ENCODE peak calls at places on chromosomes 11 and 22, in seven cellular contexts. X is NCI-H1694, N is nucleus accumbens, A is T-helper 1 cell, V is NCI-H1436, Q is HS-5, Y is NAMALWA. S is an unnamed sample.

GRCh38 chr11:65206901-65207300 is 25.2 kb downstream of the CAPN1 start:
- DNase-seq in X (no peak), N (no peak), A (no peak), V (no peak), Q (no peak), Y (no peak), S (no peak)

GRCh38 chr22:48423481-48423901 is 1404.2 kb downstream of the BRD1 start:
- DNase-seq in X (no peak), N (no peak), A (no peak), V (no peak), Q (no peak), Y (no peak), S (no peak)

GRCh38 chr11:34027516-34028406 is 23.8 kb upstream of the CAPRIN1 start:
- DNase-seq in X (no peak), N (no peak), A (no peak), V (no peak), Q (no peak), Y (no peak), S (no peak)

GRCh38 chr11:91860661-91861060 is 364.0 kb upstream of the FAT3 start:
- DNase-seq in X (no peak), N (no peak), A (no peak), V (no peak), Q (no peak), Y (no peak), S (no peak)

GRCh38 chr11:107218123-107219084 is 200.1 kb upstream of the GUCY1A2 start:
- DNase-seq in X (no peak), N (no peak), A (no peak), V (no peak), Q (no peak), Y (no peak), S (no peak)

GRCh38 chr11:37642321-37642720 is 1044.3 kb upstream of the RAG2 start:
- DNase-seq in X (no peak), N (no peak), A (no peak), V (no peak), Q (no peak), Y (no peak), S (no peak)

GRCh38 chr11:9947231-9947864 is 283.5 kb downstream of the SWAP70 start:
- DNase-seq in X (no peak), N (no peak), A (no peak), V (no peak), Q (no peak), Y (peak), S (no peak)

GRCh38 chr22:27610863-27611786 is 190.4 kb downstream of the MN1 start:
- DNase-seq in X (no peak), N (no peak), A (no peak), V (no peak), Q (no peak), Y (no peak), S (no peak)

GRCh38 chr11:115334932-115335788 is 169.1 kb downstream of the CADM1 start:
- DNase-seq in X (peak), N (no peak), A (no peak), V (no peak), Q (no peak), Y (peak), S (no peak)

GRCh38 chr11:134792044-134792443 is 380.0 kb upstream of the B3GAT1 start:
- DNase-seq in X (peak), N (no peak), A (no peak), V (no peak), Q (no peak), Y (no peak), S (no peak)

GRCh38 chr11:107259826-107260225 is 197.8 kb downstream of the CWF19L2 start:
- DNase-seq in X (no peak), N (peak), A (no peak), V (no peak), Q (no peak), Y (no peak), S (no peak)

GRCh38 chr11:66151273-66151672 is 81.2 kb downstream of the PACS1 start:
- DNase-seq in X (no peak), N (no peak), A (no peak), V (peak), Q (no peak), Y (no peak), S (no peak)

GRCh38 chr11:12845739-12846358 is 163.3 kb upstream of the RASSF10 start:
- DNase-seq in X (peak), N (peak), A (no peak), V (peak), Q (no peak), Y (no peak), S (no peak)

GRCh38 chr11:16739326-16739875 is 954 bp downstream of the C11orf58 start:
- DNase-seq in X (no peak), N (peak), A (no peak), V (no peak), Q (peak), Y (peak), S (no peak)

GRCh38 chr11:78465169-78465942 is 47.7 kb upstream of the GAB2 start:
- DNase-seq in X (no peak), N (no peak), A (no peak), V (no peak), Q (no peak), Y (peak), S (no peak)

GRCh38 chr11:116694815-116695590 is 77.8 kb downstream of the BUD13 start:
- DNase-seq in X (no peak), N (no peak), A (no peak), V (no peak), Q (no peak), Y (no peak), S (peak)

GRCh38 chr11:24496728-24497396 is at the start of gene LUZP2:
- DNase-seq in X (no peak), N (peak), A (no peak), V (no peak), Q (no peak), Y (no peak), S (peak)

GRCh38 chr11:73404048-73404447 is 27.8 kb downstream of the RELT start:
- DNase-seq in X (no peak), N (peak), A (no peak), V (no peak), Q (no peak), Y (no peak), S (peak)

GRCh38 chr11:6320411-6321207 is at the start of gene CAVIN3:
- DNase-seq in X (no peak), N (no peak), A (no peak), V (no peak), Q (peak), Y (no peak), S (peak)

GRCh38 chr11:59106363-59107336 is at the start of gene FAM111B:
- DNase-seq in X (peak), N (peak), A (peak), V (peak), Q (peak), Y (peak), S (peak)

GRCh38 chr11:19389787-19390303 is 149.1 kb upstream of the E2F8 start:
- DNase-seq in X (no peak), N (no peak), A (no peak), V (no peak), Q (no peak), Y (no peak), S (peak)

GRCh38 chr22:47196881-47197701 is 434.6 kb downstream of the TBC1D22A start:
- DNase-seq in X (no peak), N (no peak), A (no peak), V (no peak), Q (no peak), Y (no peak), S (no peak)

GRCh38 chr11:118544647-118545010 is 13.6 kb downstream of the TMEM25 start:
- DNase-seq in X (no peak), N (no peak), A (no peak), V (no peak), Q (no peak), Y (no peak), S (no peak)

GRCh38 chr22:38733329-38734202 is 22.2 kb downstream of the SUN2 start:
- DNase-seq in X (peak), N (peak), A (no peak), V (peak), Q (no peak), Y (peak), S (peak)

GRCh38 chr22:39498368-39498767 is 3.7 kb upstream of the MIEF1 start:
- DNase-seq in X (peak), N (peak), A (no peak), V (peak), Q (no peak), Y (no peak), S (no peak)

GRCh38 chr11:117064275-117064674 is 34.0 kb downstream of the SIK3 start:
- DNase-seq in X (no peak), N (no peak), A (no peak), V (no peak), Q (peak), Y (no peak), S (no peak)

GRCh38 chr11:94519478-94520084 is 7.3 kb downstream of the C11orf97 start:
- DNase-seq in X (peak), N (no peak), A (no peak), V (no peak), Q (no peak), Y (peak), S (no peak)

GRCh38 chr11:121936781-121937447 is 179.1 kb downstream of the BLID start:
- DNase-seq in X (no peak), N (no peak), A (no peak), V (no peak), Q (peak), Y (no peak), S (no peak)

GRCh38 chr11:59891781-59892181 is 13.2 kb downstream of the OOSP3 start:
- DNase-seq in X (no peak), N (no peak), A (no peak), V (no peak), Q (no peak), Y (no peak), S (no peak)

GRCh38 chr11:27703453-27703852 is 3.2 kb upstream of the BDNF start:
- DNase-seq in X (no peak), N (no peak), A (no peak), V (no peak), Q (no peak), Y (no peak), S (no peak)

GRCh38 chr11:29280452-29280851 is 736.4 kb downstream of the KCNA4 start:
- DNase-seq in X (no peak), N (no peak), A (no peak), V (no peak), Q (no peak), Y (no peak), S (no peak)

S was measured in tibial artery.